ENCODE peak calls at places on chromosome 1, in five cellular contexts. J is colonic mucosa, F is HFF-Myc, Q is astrocyte of the spinal cord, U is heart left ventricle. Y is an unnamed sample.

GRCh38 chr1:31502926-31503511 is 73.3 kb upstream of the TINAGL1 start:
- DNase-seq in U (no peak), J (no peak), F (no peak), Q (no peak), Y (no peak)

GRCh38 chr1:234320069-234320468 is 53.2 kb upstream of the COA6 start:
- DNase-seq in F (no peak), J (no peak), U (no peak), Q (no peak), Y (no peak)

GRCh38 chr1:71780681-71781080 is 501.7 kb downstream of the NEGR1 start:
- DNase-seq in F (no peak), U (no peak), Q (peak), J (no peak), Y (no peak)

GRCh38 chr1:89986020-89986419 is 8.9 kb upstream of the ZNF326 start:
- DNase-seq in U (no peak), F (no peak), Q (no peak), J (no peak), Y (no peak)

GRCh38 chr1:58921342-58921741 is 137.5 kb upstream of the JUN start:
- DNase-seq in J (no peak), F (no peak), Q (no peak), U (no peak), Y (no peak)

GRCh38 chr1:204791453-204792366 is 79.0 kb upstream of the NFASC start:
- DNase-seq in Q (peak), J (peak), U (peak), F (peak), Y (no peak)

GRCh38 chr1:228376651-228377631 is 29.7 kb downstream of the TRIM11 start:
- DNase-seq in J (no peak), F (no peak), U (peak), Q (no peak), Y (no peak)

GRCh38 chr1:170732262-170732595 is 68.3 kb downstream of the PRRX1 start:
- DNase-seq in U (no peak), Q (no peak), J (no peak), F (no peak), Y (peak)

GRCh38 chr1:220113136-220113695 is 19.3 kb downstream of the IARS2 start:
- DNase-seq in J (peak), Q (peak), U (no peak), F (no peak), Y (no peak)

GRCh38 chr1:109399326-109399957 is 1.7 kb upstream of the SORT1 start:
- DNase-seq in Q (peak), J (peak), U (no peak), F (peak), Y (no peak)

GRCh38 chr1:30339866-30340265 is 383.5 kb downstream of the MATN1 start:
- DNase-seq in U (no peak), Q (no peak), J (no peak), F (no peak), Y (no peak)

GRCh38 chr1:228394571-228395394 is 11.9 kb downstream of the TRIM11 start:
- DNase-seq in Q (no peak), F (no peak), U (peak), J (no peak), Y (no peak)

GRCh38 chr1:18651727-18652126 is 21.1 kb downstream of the PAX7 start:
- DNase-seq in U (no peak), J (no peak), Q (no peak), F (no peak), Y (no peak)

GRCh38 chr1:223642155-223642689 is 23.3 kb downstream of the CAPN8 start:
- DNase-seq in J (peak), U (no peak), Q (no peak), F (no peak), Y (no peak)

GRCh38 chr1:153353226-153353947 is 4.3 kb upstream of the S100A9 start:
- DNase-seq in J (peak), F (no peak), U (no peak), Q (no peak), Y (no peak)

GRCh38 chr1:237578540-237578939 is 312.2 kb downstream of the ZP4 start:
- DNase-seq in U (no peak), F (no peak), J (no peak), Q (no peak), Y (no peak)

GRCh38 chr1:61092643-61093042 is 10.3 kb downstream of the NFIA start:
- DNase-seq in F (no peak), J (no peak), Q (no peak), U (no peak), Y (no peak)

GRCh38 chr1:93221913-93222312 is 41.4 kb downstream of the CCDC18 start:
- DNase-seq in Q (no peak), U (no peak), F (peak), J (no peak), Y (no peak)

GRCh38 chr1:219882755-219883154 is 45.6 kb downstream of the SLC30A10 start:
- DNase-seq in U (no peak), F (no peak), J (no peak), Q (no peak), Y (no peak)

GRCh38 chr1:204128964-204129896 is 22.6 kb downstream of the ETNK2 start:
- DNase-seq in Q (peak), U (peak), J (peak), F (peak), Y (no peak)

GRCh38 chr1:229117664-229118300 is 153.1 kb upstream of the RAB4A start:
- DNase-seq in Q (no peak), U (peak), F (no peak), J (peak), Y (no peak)

GRCh38 chr1:108049083-108049819 is 84.3 kb upstream of the VAV3 start:
- DNase-seq in J (no peak), U (peak), F (no peak), Q (peak), Y (no peak)

GRCh38 chr1:47449702-47450552 is 12.1 kb downstream of the FOXD2 start:
- DNase-seq in Q (no peak), U (peak), F (no peak), J (peak), Y (no peak)
- TF ChIP-seq CTCF in Q (peak), U (peak), F (peak), J (peak), Y (peak)

DNA sequence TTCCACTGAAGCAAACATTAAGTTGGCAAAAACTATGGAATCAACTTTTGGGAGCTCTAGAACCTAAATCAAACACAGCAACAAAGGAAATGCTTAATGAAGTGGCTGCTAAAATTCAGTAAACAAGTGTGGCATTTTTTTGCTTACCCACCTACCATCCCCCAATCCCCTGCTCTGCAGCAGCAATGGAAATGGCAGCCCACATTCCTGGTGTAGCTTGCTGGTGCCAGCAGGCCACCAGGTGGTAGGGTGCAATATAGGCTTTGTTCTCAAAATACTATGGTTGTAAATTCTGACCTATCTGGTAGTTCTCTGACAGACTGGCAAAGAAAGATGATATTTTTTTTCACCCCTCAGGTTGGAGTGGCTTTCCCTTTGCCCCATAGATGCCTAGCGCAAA is 42.8 kb downstream of the SHCBP1L start:
- DNase-seq in F (no peak), Q (no peak), U (no peak), J (no peak), Y (no peak)
- TF ChIP-seq CTCF in F (no peak), Q (no peak), U (no peak), J (no peak), Y (no peak)

GRCh38 chr1:84603941-84604830 is 29.9 kb upstream of the CTBS start:
- DNase-seq in F (peak), Q (peak), U (no peak), J (no peak), Y (no peak)
- TF ChIP-seq CTCF in F (peak), Q (peak), U (peak), J (no peak), Y (peak)

GRCh38 chr1:67524143-67525052 is 94.2 kb upstream of the SERBP1 start:
- DNase-seq in Q (no peak), J (no peak), F (no peak), U (no peak), Y (no peak)
- TF ChIP-seq CTCF in Q (peak), J (no peak), F (no peak), U (no peak), Y (no peak)

GRCh38 chr1:13469343-13469742 is 44.5 kb downstream of the LRRC38 start:
- DNase-seq in Q (no peak), U (peak), J (no peak), F (no peak), Y (no peak)
- TF ChIP-seq CTCF in Q (no peak), U (no peak), J (no peak), F (no peak), Y (no peak)

DNA sequence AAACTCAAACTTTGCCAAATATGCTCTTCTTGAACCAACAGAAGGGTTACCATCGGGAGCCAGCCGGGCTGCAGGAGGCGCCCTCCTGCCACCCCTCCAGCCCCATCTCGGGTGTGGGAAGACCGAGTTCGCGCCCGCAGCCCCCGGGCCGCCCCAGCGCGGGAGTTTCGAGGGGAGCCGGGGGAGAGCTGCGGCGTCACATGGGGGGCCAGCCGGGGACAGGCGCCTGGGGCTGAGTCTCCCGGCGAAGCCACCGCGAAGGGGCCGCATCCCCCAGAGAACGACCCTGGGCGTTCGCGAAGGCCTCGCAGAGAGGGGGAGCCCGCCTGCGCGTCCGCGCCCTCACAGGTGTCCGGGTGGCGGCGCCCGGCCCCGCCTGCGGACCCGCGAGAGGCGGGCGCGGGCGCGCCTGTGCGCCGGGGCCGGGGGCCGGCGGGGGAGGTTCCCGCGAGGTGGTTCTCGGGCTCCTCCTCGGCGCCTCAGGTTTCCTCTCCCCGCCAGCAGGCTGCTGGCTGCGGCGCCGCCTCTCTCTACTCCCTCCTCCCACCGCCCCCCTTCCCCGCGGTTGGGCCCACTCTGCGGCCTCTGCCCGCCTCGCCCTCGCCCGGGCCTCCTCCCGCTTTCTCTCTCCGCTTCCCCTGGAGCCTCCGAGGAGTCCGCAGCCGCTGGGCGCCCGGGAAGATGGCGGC is at the start of gene RAVER2:
- DNase-seq in J (peak), F (no peak), Q (peak), U (peak), Y (peak)
- TF ChIP-seq CTCF in J (peak), F (peak), Q (peak), U (peak), Y (peak)

GRCh38 chr1:165040641-165041040 is 315.9 kb downstream of the LMX1A start:
- DNase-seq in J (no peak), U (no peak), F (no peak), Q (no peak), Y (no peak)
- TF ChIP-seq CTCF in J (no peak), U (no peak), F (no peak), Q (no peak), Y (no peak)

GRCh38 chr1:150210741-150211140 is 25.2 kb downstream of the ANP32E start:
- DNase-seq in Q (no peak), U (no peak), F (no peak), J (no peak), Y (no peak)

GRCh38 chr1:150210086-150210485 is 25.8 kb downstream of the ANP32E start:
- DNase-seq in U (no peak), J (no peak), Q (no peak), F (no peak), Y (no peak)

GRCh38 chr1:150212070-150212469 is 23.8 kb downstream of the ANP32E start:
- DNase-seq in F (no peak), Q (no peak), U (no peak), J (no peak), Y (no peak)

DNA sequence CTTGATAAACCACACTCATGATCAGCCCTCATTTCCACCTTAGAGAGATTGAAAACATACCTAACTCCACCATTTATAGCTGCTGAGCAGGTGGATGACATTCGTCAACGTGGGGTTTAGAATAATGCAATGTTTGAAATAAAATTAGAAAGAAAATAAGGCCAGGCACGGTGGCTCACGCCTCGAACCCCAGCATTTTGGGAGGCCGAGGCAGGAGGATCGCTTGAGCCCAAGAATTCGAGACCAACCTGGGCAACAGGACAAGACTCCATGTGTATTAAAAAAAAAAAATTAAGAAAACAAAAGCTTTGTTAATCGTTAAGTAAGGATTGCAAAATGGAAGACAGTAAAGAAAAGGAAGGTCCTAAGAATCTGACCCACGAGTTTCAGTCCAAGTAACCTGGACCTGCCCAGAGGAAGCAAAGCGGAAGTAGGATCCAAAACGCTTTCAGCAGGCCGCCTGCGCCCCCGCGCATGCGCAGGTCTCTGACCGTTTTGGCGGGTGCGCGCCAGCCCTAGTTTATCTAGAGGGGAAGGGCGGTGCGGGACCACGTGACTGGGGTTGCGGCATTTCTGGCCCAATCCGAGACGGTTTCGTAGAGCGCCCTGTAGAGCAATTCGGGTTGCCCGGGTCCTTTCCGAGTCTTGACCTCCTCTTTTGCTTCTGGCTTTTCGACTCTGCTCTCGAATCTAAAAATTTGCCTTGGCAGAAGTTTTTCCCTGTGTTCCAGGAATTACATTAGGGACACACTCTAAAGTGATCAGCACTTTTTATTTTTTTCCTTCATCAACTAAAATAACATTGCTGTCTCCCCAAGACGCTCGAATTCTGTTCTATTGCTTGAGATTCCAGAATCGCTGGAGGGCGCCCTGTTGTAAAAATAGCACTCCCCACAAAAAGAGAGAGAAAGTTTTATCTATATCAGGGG is 22.5 kb downstream of the ANP32E start:
- DNase-seq in F (peak), J (peak), Q (peak), U (peak), Y (peak)
- TF ChIP-seq CTCF in F (peak), J (no peak), Q (peak), U (no peak), Y (peak)

GRCh38 chr1:64135501-64136245 is 67.8 kb upstream of the UBE2U start:
- DNase-seq in U (no peak), Q (no peak), J (no peak), F (no peak), Y (no peak)

GRCh38 chr1:64139877-64140276 is 63.5 kb upstream of the UBE2U start:
- DNase-seq in Q (no peak), F (no peak), U (no peak), J (no peak), Y (no peak)

GRCh38 chr1:64137569-64137936 is 65.9 kb upstream of the UBE2U start:
- DNase-seq in U (no peak), Q (no peak), J (no peak), F (no peak), Y (no peak)

GRCh38 chr1:64136296-64136695 is 67.1 kb upstream of the UBE2U start:
- DNase-seq in J (no peak), U (no peak), F (no peak), Q (no peak), Y (no peak)

GRCh38 chr1:64136749-64137568 is 66.5 kb upstream of the UBE2U start:
- DNase-seq in J (peak), Q (peak), U (no peak), F (peak), Y (peak)
- TF ChIP-seq CTCF in J (peak), Q (peak), U (peak), F (peak), Y (peak)

Y was measured in AG09319.